ENCODE peak calls at places on chromosomes 1 and 21, in ten cellular contexts. One of them, this sample, is unnamed.

GRCh38 chr1:177354247-177354646 is 183.5 kb downstream of the BRINP2 start:
- DNase-seq in fibroblast of the aortic adventitia: no peak
- DNase-seq in cardiac muscle cell: no peak
- DNase-seq in HCT116: no peak
- DNase-seq in body of pancreas: no peak
- DNase-seq in nephron progenitor cell: no peak
- DNase-seq in GM10248: no peak
- DNase-seq in neural progenitor cell: no peak
- DNase-seq in CD8-positive, alpha-beta T cell: no peak
- DNase-seq in GM20000: no peak
- DNase-seq in this sample: no peak

GRCh38 chr1:25807480-25808390 is 7.7 kb downstream of the SELENON start:
- DNase-seq in cardiac muscle cell: no peak
- DNase-seq in HCT116: no peak
- DNase-seq in GM20000: no peak
- DNase-seq in CD8-positive, alpha-beta T cell: no peak
- DNase-seq in GM10248: no peak
- DNase-seq in body of pancreas: no peak
- DNase-seq in neural progenitor cell: no peak
- DNase-seq in fibroblast of the aortic adventitia: no peak
- DNase-seq in nephron progenitor cell: no peak
- DNase-seq in this sample: no peak

GRCh38 chr1:15941044-15941840 is 34.7 kb downstream of the ZBTB17 start:
- DNase-seq in fibroblast of the aortic adventitia: no peak
- DNase-seq in GM20000: no peak
- DNase-seq in nephron progenitor cell: no peak
- DNase-seq in neural progenitor cell: no peak
- DNase-seq in cardiac muscle cell: no peak
- DNase-seq in CD8-positive, alpha-beta T cell: no peak
- DNase-seq in HCT116: no peak
- DNase-seq in body of pancreas: no peak
- DNase-seq in GM10248: no peak
- DNase-seq in this sample: no peak

GRCh38 chr1:82225407-82226197 is 424.9 kb downstream of the ADGRL2 start:
- DNase-seq in neural progenitor cell: no peak
- DNase-seq in GM20000: no peak
- DNase-seq in body of pancreas: no peak
- DNase-seq in HCT116: no peak
- DNase-seq in GM10248: no peak
- DNase-seq in cardiac muscle cell: no peak
- DNase-seq in CD8-positive, alpha-beta T cell: no peak
- DNase-seq in fibroblast of the aortic adventitia: peak
- DNase-seq in nephron progenitor cell: no peak
- DNase-seq in this sample: no peak

GRCh38 chr1:228142616-228143203 is 2.6 kb downstream of the GUK1 start:
- DNase-seq in CD8-positive, alpha-beta T cell: peak
- DNase-seq in nephron progenitor cell: no peak
- DNase-seq in fibroblast of the aortic adventitia: no peak
- DNase-seq in HCT116: no peak
- DNase-seq in body of pancreas: peak
- DNase-seq in GM20000: no peak
- DNase-seq in neural progenitor cell: no peak
- DNase-seq in GM10248: no peak
- DNase-seq in cardiac muscle cell: no peak
- DNase-seq in this sample: no peak

GRCh38 chr1:102742426-102742825 is 365.9 kb downstream of the COL11A1 start:
- DNase-seq in neural progenitor cell: no peak
- DNase-seq in nephron progenitor cell: no peak
- DNase-seq in cardiac muscle cell: no peak
- DNase-seq in GM20000: no peak
- DNase-seq in body of pancreas: no peak
- DNase-seq in GM10248: no peak
- DNase-seq in CD8-positive, alpha-beta T cell: no peak
- DNase-seq in fibroblast of the aortic adventitia: no peak
- DNase-seq in HCT116: no peak
- DNase-seq in this sample: no peak

GRCh38 chr21:37437376-37438080 is 71.0 kb downstream of the DYRK1A start:
- DNase-seq in neural progenitor cell: no peak
- DNase-seq in CD8-positive, alpha-beta T cell: no peak
- DNase-seq in GM10248: no peak
- DNase-seq in fibroblast of the aortic adventitia: peak
- DNase-seq in cardiac muscle cell: no peak
- DNase-seq in nephron progenitor cell: no peak
- DNase-seq in GM20000: no peak
- DNase-seq in HCT116: no peak
- DNase-seq in body of pancreas: no peak
- DNase-seq in this sample: no peak

GRCh38 chr1:66316464-66317155 is 217.3 kb upstream of the SGIP1 start:
- DNase-seq in nephron progenitor cell: no peak
- DNase-seq in cardiac muscle cell: no peak
- DNase-seq in body of pancreas: no peak
- DNase-seq in GM10248: no peak
- DNase-seq in CD8-positive, alpha-beta T cell: no peak
- DNase-seq in fibroblast of the aortic adventitia: peak
- DNase-seq in neural progenitor cell: no peak
- DNase-seq in GM20000: peak
- DNase-seq in HCT116: no peak
- DNase-seq in this sample: no peak

GRCh38 chr1:150259758-150260669 is 2.4 kb downstream of the CA14 start:
- DNase-seq in GM20000: no peak
- DNase-seq in body of pancreas: peak
- DNase-seq in HCT116: no peak
- DNase-seq in fibroblast of the aortic adventitia: no peak
- DNase-seq in CD8-positive, alpha-beta T cell: no peak
- DNase-seq in nephron progenitor cell: peak
- DNase-seq in neural progenitor cell: peak
- DNase-seq in cardiac muscle cell: peak
- DNase-seq in GM10248: no peak
- DNase-seq in this sample: peak

GRCh38 chr1:44553771-44554170 is 120.5 kb downstream of the TMEM53 start:
- DNase-seq in fibroblast of the aortic adventitia: peak
- DNase-seq in body of pancreas: no peak
- DNase-seq in neural progenitor cell: no peak
- DNase-seq in nephron progenitor cell: no peak
- DNase-seq in GM20000: no peak
- DNase-seq in CD8-positive, alpha-beta T cell: no peak
- DNase-seq in GM10248: no peak
- DNase-seq in HCT116: peak
- DNase-seq in cardiac muscle cell: no peak
- DNase-seq in this sample: no peak

GRCh38 chr1:40825430-40825778 is 36.8 kb downstream of the CITED4 start:
- DNase-seq in CD8-positive, alpha-beta T cell: no peak
- DNase-seq in body of pancreas: no peak
- DNase-seq in nephron progenitor cell: no peak
- DNase-seq in fibroblast of the aortic adventitia: no peak
- DNase-seq in neural progenitor cell: no peak
- DNase-seq in GM20000: peak
- DNase-seq in cardiac muscle cell: no peak
- DNase-seq in HCT116: no peak
- DNase-seq in GM10248: peak
- DNase-seq in this sample: no peak

GRCh38 chr21:26100573-26100972 is 70.0 kb downstream of the APP start:
- DNase-seq in body of pancreas: no peak
- DNase-seq in HCT116: no peak
- DNase-seq in nephron progenitor cell: no peak
- DNase-seq in cardiac muscle cell: no peak
- DNase-seq in CD8-positive, alpha-beta T cell: no peak
- DNase-seq in GM20000: no peak
- DNase-seq in fibroblast of the aortic adventitia: no peak
- DNase-seq in GM10248: no peak
- DNase-seq in neural progenitor cell: peak
- DNase-seq in this sample: no peak

GRCh38 chr1:25204797-25205441 is 27.4 kb downstream of the SYF2 start:
- DNase-seq in CD8-positive, alpha-beta T cell: peak
- DNase-seq in neural progenitor cell: peak
- DNase-seq in cardiac muscle cell: peak
- DNase-seq in HCT116: peak
- DNase-seq in GM10248: peak
- DNase-seq in GM20000: peak
- DNase-seq in body of pancreas: no peak
- DNase-seq in fibroblast of the aortic adventitia: peak
- DNase-seq in nephron progenitor cell: no peak
- DNase-seq in this sample: no peak

DNA sequence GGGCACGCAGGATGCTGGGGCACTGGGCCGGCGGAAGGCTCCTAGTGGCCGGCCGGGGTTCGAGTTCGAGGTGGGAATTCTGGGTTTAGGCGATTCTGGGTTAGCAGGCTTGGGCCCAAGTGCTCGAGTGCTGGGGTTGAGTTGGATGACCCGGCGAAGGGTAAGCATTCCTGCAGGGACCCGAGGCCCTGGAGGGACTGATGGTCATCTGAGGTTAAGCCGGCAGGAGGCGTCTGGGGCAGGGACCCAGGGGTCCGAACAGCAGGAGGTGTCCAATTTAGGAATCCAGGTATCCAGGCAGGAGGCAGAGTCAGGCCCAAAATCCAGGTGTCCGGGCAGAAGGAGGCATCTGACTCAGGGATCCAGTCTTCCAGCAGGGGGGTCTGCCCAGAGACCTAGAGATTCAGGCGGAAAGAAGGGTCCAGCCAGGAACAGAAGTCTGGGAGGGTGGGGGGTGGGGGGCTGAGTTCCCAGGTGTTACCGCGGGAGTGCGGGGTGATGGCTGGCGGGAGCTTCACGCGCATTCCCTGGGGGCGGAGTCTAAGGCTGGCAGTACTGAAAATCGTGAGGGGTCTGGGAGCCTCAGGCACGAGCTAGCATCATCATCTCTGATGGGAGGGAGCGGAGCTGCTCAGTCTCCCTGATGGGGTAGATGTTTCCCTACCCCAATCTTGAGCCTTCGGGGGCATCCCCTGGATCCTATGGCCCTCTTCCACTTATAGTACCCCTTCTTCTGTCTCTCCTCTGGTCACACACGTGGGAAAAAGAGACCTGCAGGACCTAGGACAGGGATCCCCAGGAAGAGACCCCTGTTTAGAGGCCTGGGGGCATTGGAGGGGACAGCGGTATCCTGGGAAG is 585 bp downstream of the GPR3 start:
- DNase-seq in fibroblast of the aortic adventitia: no peak
- DNase-seq in nephron progenitor cell: no peak
- DNase-seq in HCT116: no peak
- DNase-seq in GM20000: peak
- DNase-seq in CD8-positive, alpha-beta T cell: no peak
- DNase-seq in GM10248: no peak
- DNase-seq in body of pancreas: no peak
- DNase-seq in cardiac muscle cell: no peak
- DNase-seq in neural progenitor cell: peak
- DNase-seq in this sample: no peak
- TF ChIP-seq CTCF in fibroblast of the aortic adventitia: peak
- TF ChIP-seq CTCF in nephron progenitor cell: no peak
- TF ChIP-seq CTCF in HCT116: peak
- TF ChIP-seq CTCF in GM20000: no peak
- TF ChIP-seq CTCF in CD8-positive, alpha-beta T cell: no peak
- TF ChIP-seq CTCF in GM10248: peak
- TF ChIP-seq CTCF in body of pancreas: no peak
- TF ChIP-seq CTCF in cardiac muscle cell: peak
- TF ChIP-seq CTCF in neural progenitor cell: peak
- TF ChIP-seq CTCF in this sample: no peak

GRCh38 chr1:86779308-86780191 is 75.2 kb downstream of the SH3GLB1 start:
- DNase-seq in HCT116: no peak
- DNase-seq in GM20000: no peak
- DNase-seq in CD8-positive, alpha-beta T cell: no peak
- DNase-seq in GM10248: no peak
- DNase-seq in body of pancreas: no peak
- DNase-seq in cardiac muscle cell: peak
- DNase-seq in neural progenitor cell: no peak
- DNase-seq in nephron progenitor cell: no peak
- DNase-seq in fibroblast of the aortic adventitia: peak
- DNase-seq in this sample: no peak
- TF ChIP-seq CTCF in HCT116: no peak
- TF ChIP-seq CTCF in GM20000: no peak
- TF ChIP-seq CTCF in CD8-positive, alpha-beta T cell: no peak
- TF ChIP-seq CTCF in GM10248: no peak
- TF ChIP-seq CTCF in body of pancreas: no peak
- TF ChIP-seq CTCF in cardiac muscle cell: no peak
- TF ChIP-seq CTCF in neural progenitor cell: no peak
- TF ChIP-seq CTCF in nephron progenitor cell: no peak
- TF ChIP-seq CTCF in fibroblast of the aortic adventitia: no peak
- TF ChIP-seq CTCF in this sample: no peak

GRCh38 chr1:51962486-51963356 is 27.8 kb downstream of the RAB3B start:
- DNase-seq in CD8-positive, alpha-beta T cell: no peak
- DNase-seq in fibroblast of the aortic adventitia: no peak
- DNase-seq in cardiac muscle cell: no peak
- DNase-seq in HCT116: no peak
- DNase-seq in neural progenitor cell: no peak
- DNase-seq in GM20000: no peak
- DNase-seq in body of pancreas: no peak
- DNase-seq in nephron progenitor cell: no peak
- DNase-seq in GM10248: no peak
- DNase-seq in this sample: no peak

GRCh38 chr1:51963592-51964308 is 26.8 kb downstream of the RAB3B start:
- DNase-seq in GM20000: no peak
- DNase-seq in body of pancreas: no peak
- DNase-seq in neural progenitor cell: no peak
- DNase-seq in cardiac muscle cell: no peak
- DNase-seq in GM10248: no peak
- DNase-seq in CD8-positive, alpha-beta T cell: no peak
- DNase-seq in nephron progenitor cell: no peak
- DNase-seq in fibroblast of the aortic adventitia: no peak
- DNase-seq in HCT116: no peak
- DNase-seq in this sample: no peak

GRCh38 chr1:51960262-51960661 is 30.2 kb downstream of the RAB3B start:
- DNase-seq in body of pancreas: peak
- DNase-seq in neural progenitor cell: no peak
- DNase-seq in nephron progenitor cell: peak
- DNase-seq in GM10248: no peak
- DNase-seq in CD8-positive, alpha-beta T cell: no peak
- DNase-seq in cardiac muscle cell: no peak
- DNase-seq in GM20000: no peak
- DNase-seq in HCT116: no peak
- DNase-seq in fibroblast of the aortic adventitia: no peak
- DNase-seq in this sample: no peak

GRCh38 chr1:51961231-51961630 is 29.3 kb downstream of the RAB3B start:
- DNase-seq in cardiac muscle cell: no peak
- DNase-seq in body of pancreas: no peak
- DNase-seq in HCT116: no peak
- DNase-seq in CD8-positive, alpha-beta T cell: no peak
- DNase-seq in GM20000: no peak
- DNase-seq in fibroblast of the aortic adventitia: no peak
- DNase-seq in GM10248: no peak
- DNase-seq in nephron progenitor cell: no peak
- DNase-seq in neural progenitor cell: no peak
- DNase-seq in this sample: no peak

GRCh38 chr1:51961954-51962353 is 28.5 kb downstream of the RAB3B start:
- DNase-seq in body of pancreas: no peak
- DNase-seq in HCT116: no peak
- DNase-seq in GM20000: no peak
- DNase-seq in fibroblast of the aortic adventitia: no peak
- DNase-seq in GM10248: no peak
- DNase-seq in neural progenitor cell: no peak
- DNase-seq in nephron progenitor cell: no peak
- DNase-seq in cardiac muscle cell: no peak
- DNase-seq in CD8-positive, alpha-beta T cell: no peak
- DNase-seq in this sample: no peak
- TF ChIP-seq CTCF in body of pancreas: no peak
- TF ChIP-seq CTCF in HCT116: no peak
- TF ChIP-seq CTCF in GM20000: no peak
- TF ChIP-seq CTCF in fibroblast of the aortic adventitia: no peak
- TF ChIP-seq CTCF in GM10248: no peak
- TF ChIP-seq CTCF in neural progenitor cell: no peak
- TF ChIP-seq CTCF in nephron progenitor cell: no peak
- TF ChIP-seq CTCF in cardiac muscle cell: no peak
- TF ChIP-seq CTCF in CD8-positive, alpha-beta T cell: no peak
- TF ChIP-seq CTCF in this sample: no peak

GRCh38 chr21:28336299-28336698 is 656.4 kb downstream of the LTN1 start:
- DNase-seq in HCT116: no peak
- DNase-seq in cardiac muscle cell: peak
- DNase-seq in fibroblast of the aortic adventitia: peak
- DNase-seq in nephron progenitor cell: no peak
- DNase-seq in GM20000: no peak
- DNase-seq in CD8-positive, alpha-beta T cell: no peak
- DNase-seq in body of pancreas: peak
- DNase-seq in neural progenitor cell: peak
- DNase-seq in GM10248: no peak
- DNase-seq in this sample: peak
- TF ChIP-seq CTCF in HCT116: peak
- TF ChIP-seq CTCF in cardiac muscle cell: peak
- TF ChIP-seq CTCF in fibroblast of the aortic adventitia: peak
- TF ChIP-seq CTCF in nephron progenitor cell: no peak
- TF ChIP-seq CTCF in GM20000: no peak
- TF ChIP-seq CTCF in CD8-positive, alpha-beta T cell: no peak
- TF ChIP-seq CTCF in body of pancreas: peak
- TF ChIP-seq CTCF in neural progenitor cell: peak
- TF ChIP-seq CTCF in GM10248: no peak
- TF ChIP-seq CTCF in this sample: no peak

This sample was measured in mesothelial cell of epicardium.